ENCODE peak calls at places on chromosomes 6 and 20, in four cellular contexts. I, K, O and J are unnamed samples.

GRCh38 chr6:35058827-35059522 is 82.2 kb downstream of the TCP11 start:
- DNase-seq in I (no peak), K (no peak), O (no peak), J (no peak)

GRCh38 chr20:31566658-31567379 is 38.3 kb upstream of the ID1 start:
- DNase-seq in I (no peak), K (no peak), O (no peak), J (no peak)

GRCh38 chr6:169793408-169793807 is 42.0 kb downstream of the ERMARD start:
- DNase-seq in I (no peak), K (no peak), O (no peak), J (peak; percentile 6)

GRCh38 chr6:33249732-33250625 is 21.7 kb downstream of the VPS52 start:
- DNase-seq in I (peak; percentile 76), K (peak; percentile 78), O (no peak), J (no peak)

GRCh38 chr6:13355969-13356368 is 27.6 kb upstream of the TBC1D7 start:
- DNase-seq in I (no peak), K (no peak), O (no peak), J (no peak)

GRCh38 chr6:26485401-26485800 is 14.7 kb upstream of the BTN1A1 start:
- DNase-seq in I (no peak), K (no peak), O (no peak), J (no peak)

GRCh38 chr20:47790032-47790965 is 5.0 kb upstream of the SULF2 start:
- DNase-seq in I (peak; percentile 73), K (peak; percentile 67), O (no peak), J (no peak)

GRCh38 chr6:82178084-82178758 is 69.3 kb downstream of the IBTK start:
- DNase-seq in I (peak; percentile 78), K (peak; percentile 23), O (no peak), J (no peak)

GRCh38 chr20:22977047-22977785 is 57.9 kb upstream of the SSTR4 start:
- DNase-seq in I (no peak), K (no peak), O (no peak), J (no peak)

GRCh38 chr6:143176090-143177021 is 115.7 kb downstream of the AIG1 start:
- DNase-seq in I (peak; percentile 97), K (peak; percentile 96), O (no peak), J (no peak)

GRCh38 chr6:65638047-65638831 is 68.8 kb downstream of the EYS start:
- DNase-seq in I (no peak), K (no peak), O (no peak), J (no peak)

GRCh38 chr6:5785235-5785634 is 221.5 kb downstream of the NRN1 start:
- DNase-seq in I (no peak), K (no peak), O (no peak), J (no peak)

GRCh38 chr20:10946124-10946880 is 272.5 kb upstream of the JAG1 start:
- DNase-seq in I (no peak), K (no peak), O (no peak), J (no peak)

GRCh38 chr6:2231438-2231837 is 14.0 kb downstream of the GMDS start:
- DNase-seq in I (peak; percentile 57), K (peak; percentile 62), O (no peak), J (no peak)